ENCODE peak calls at places on chromosome X, in four cellular contexts. O is stimulated activated CD8-positive, alpha-beta memory T cell treated with anti-CD3 and anti-CD28 coated beads, Interleukin-2, amount 100 ng/mL, for 48 hours; H is stimulated activated CD4-positive, alpha-beta T cell treated with anti-CD3 and anti-CD28 coated beads, Interleukin-4, amount 100 ng/mL, for 48 hours; C is neural progenitor cell. B is an unnamed sample.

GRCh38 chrX:107684956-107685385 is 56.7 kb downstream of the PRPS1 start:
- DNase-seq in H (no peak), C (no peak), O (no peak), B (no peak)

GRCh38 chrX:104193485-104193884 is 27.2 kb downstream of the FAM199X start:
- DNase-seq in O (no peak), H (no peak), C (no peak), B (no peak)

GRCh38 chrX:29580560-29580959 is 634.8 kb upstream of the MAGEB2 start:
- DNase-seq in C (no peak), O (no peak), H (no peak), B (no peak)

GRCh38 chrX:42797646-42798045 is 19.7 kb upstream of the PPP1R2C start:
- DNase-seq in H (no peak), O (no peak), C (no peak), B (no peak)

GRCh38 chrX:138057883-138058282 is 492.0 kb downstream of the ZIC3 start:
- DNase-seq in C (no peak), H (no peak), O (no peak), B (no peak)

GRCh38 chrX:50157545-50158125 is 43.2 kb downstream of the AKAP4 start:
- DNase-seq in C (no peak), O (no peak), H (no peak), B (no peak)

GRCh38 chrX:107894038-107894437 is 68.4 kb downstream of the MID2 start:
- DNase-seq in H (no peak), C (peak; percentile 50), O (no peak), B (peak; percentile 2)

GRCh38 chrX:65871671-65872311 is 168.1 kb downstream of the VSIG4 start:
- DNase-seq in C (peak; percentile 40), O (no peak), H (no peak), B (no peak)

GRCh38 chrX:22365460-22365859 is 92.7 kb downstream of the CBLL2 start:
- DNase-seq in H (no peak), O (no peak), C (no peak), B (no peak)

GRCh38 chrX:20267599-20267923 is 852 bp upstream of the RPS6KA3 start:
- DNase-seq in H (no peak), O (no peak), C (no peak), B (no peak)

GRCh38 chrX:23752740-23753435 is 9.8 kb upstream of the ACOT9 start:
- DNase-seq in C (no peak), O (no peak), H (no peak), B (no peak)

GRCh38 chrX:129938081-129938480 is 32.1 kb downstream of the UTP14A start:
- DNase-seq in C (no peak), O (no peak), H (no peak), B (no peak)

GRCh38 chrX:42755820-42756219 is 22.1 kb downstream of the PPP1R2C start:
- DNase-seq in H (no peak), O (no peak), C (no peak), B (no peak)

GRCh38 chrX:16826207-16826606 is 39.9 kb downstream of the TXLNG start:
- DNase-seq in C (peak; percentile 36), O (no peak), H (no peak), B (peak; percentile 28)

GRCh38 chrX:22634081-22634480 is 361.4 kb downstream of the CBLL2 start:
- DNase-seq in C (no peak), H (no peak), O (no peak), B (no peak)

GRCh38 chrX:109199726-109200125 is 282.2 kb downstream of the GUCY2F start:
- DNase-seq in C (no peak), H (no peak), O (no peak), B (no peak)

GRCh38 chrX:83508006-83508405 is at the start of gene POU3F4:
- DNase-seq in O (no peak), C (peak; percentile 83), H (no peak), B (peak; percentile 13)

GRCh38 chrX:71532078-71532752 is 689 bp upstream of the OGT start:
- DNase-seq in H (no peak), C (peak; percentile 33), O (no peak), B (no peak)

GRCh38 chrX:28920554-28920953 is 333.3 kb downstream of the IL1RAPL1 start:
- DNase-seq in H (no peak), O (no peak), C (no peak), B (peak; percentile 0)

GRCh38 chrX:152878976-152879755 is 18.7 kb upstream of the ZNF185 start:
- DNase-seq in C (no peak), O (no peak), H (no peak), B (no peak)

GRCh38 chrX:129636175-129636681 is 18.5 kb downstream of the APLN start:
- DNase-seq in C (no peak), H (no peak), O (no peak), B (no peak)

GRCh38 chrX:100895365-100896075 is 21.4 kb upstream of the NOX1 start:
- DNase-seq in O (no peak), H (no peak), C (peak; percentile 57), B (peak; percentile 2)

GRCh38 chrX:106894392-106894909 is 8.7 kb downstream of the RIPPLY1 start:
- DNase-seq in O (peak; percentile 17), H (peak; percentile 5), C (peak; percentile 81), B (peak; percentile 19)

GRCh38 chrX:1599791-1600405 is 8.5 kb downstream of the AKAP17A start:
- DNase-seq in C (no peak), O (no peak), H (no peak), B (no peak)

GRCh38 chrX:98607739-98608138 is 1724.0 kb downstream of the RPA4 start:
- DNase-seq in C (no peak), H (no peak), O (no peak), B (no peak)

GRCh38 chrX:104343408-104344129 is 88.8 kb upstream of the ESX1 start:
- DNase-seq in C (peak; percentile 62), H (peak; percentile 4), O (peak; percentile 4), B (no peak)

GRCh38 chrX:134406977-134407376 is 53.0 kb upstream of the HPRT1 start:
- DNase-seq in H (no peak), C (no peak), O (no peak), B (no peak)

GRCh38 chrX:9315086-9315485 is 149.8 kb upstream of the TBL1X start:
- DNase-seq in O (no peak), H (no peak), C (no peak), B (no peak)

GRCh38 chrX:151634937-151635336 is 60.3 kb upstream of the PRRG3 start:
- DNase-seq in H (no peak), C (no peak), O (no peak), B (no peak)

B was measured in cerebellum.